ENCODE peak calls at places on chromosomes 12 and 14, in four cellular contexts. L is H9, N is IMR-90, F is H1. U is an unnamed sample.

GRCh38 chr14:102540310-102541028 is 30.9 kb upstream of the ANKRD9 start:
- DNase-seq in L (no peak), N (peak; percentile 4), F (no peak), U (peak; percentile 59)

GRCh38 chr12:105076098-105076497 is 8.2 kb downstream of the ALDH1L2 start:
- DNase-seq in F (no peak), N (peak; percentile 71), L (no peak), U (no peak)

GRCh38 chr12:6535960-6536847 is 1.9 kb downstream of the GAPDH start:
- DNase-seq in L (no peak), F (no peak), N (no peak), U (peak; percentile 12)

GRCh38 chr12:12282761-12283160 is 15.9 kb upstream of the LRP6 start:
- DNase-seq in N (peak; percentile 85), L (no peak), F (no peak), U (peak; percentile 44)

GRCh38 chr12:13229504-13229903 is 33.0 kb downstream of the EMP1 start:
- DNase-seq in N (no peak), L (no peak), F (no peak), U (peak; percentile 52)

GRCh38 chr12:44930972-44931600 is 55.0 kb upstream of the NELL2 start:
- DNase-seq in L (no peak), N (peak; percentile 73), F (no peak), U (peak; percentile 60)

GRCh38 chr12:131845121-131845520 is 16.9 kb downstream of the MMP17 start:
- DNase-seq in F (no peak), L (no peak), N (no peak), U (no peak)

GRCh38 chr14:50040401-50040775 is 76.0 kb downstream of the VCPKMT start:
- DNase-seq in L (no peak), N (peak; percentile 86), F (no peak), U (peak; percentile 55)

GRCh38 chr12:130017571-130018449 is 114.0 kb upstream of the TMEM132D start:
- DNase-seq in N (no peak), L (no peak), F (no peak), U (no peak)

GRCh38 chr12:102513272-102513671 is 32.9 kb upstream of the IGF1 start:
- DNase-seq in F (no peak), L (no peak), N (no peak), U (no peak)

GRCh38 chr12:63319386-63319785 is 168.4 kb upstream of the AVPR1A start:
- DNase-seq in F (no peak), N (no peak), L (no peak), U (peak; percentile 91)

GRCh38 chr14:64303471-64303917 is 9.3 kb upstream of the ESR2 start:
- DNase-seq in L (peak; percentile 49), N (peak; percentile 68), F (no peak), U (peak; percentile 85)

GRCh38 chr12:87227157-87227556 is 802.0 kb downstream of the C12orf50 start:
- DNase-seq in L (no peak), N (peak; percentile 64), F (no peak), U (no peak)

GRCh38 chr12:20415641-20416040 is 47.3 kb downstream of the PDE3A start:
- DNase-seq in L (no peak), N (no peak), F (no peak), U (no peak)

GRCh38 chr14:24353551-24354529 is 14.0 kb upstream of the RIPK3 start:
- DNase-seq in N (peak; percentile 81), F (no peak), L (no peak), U (no peak)

GRCh38 chr12:15278816-15279658 is 43.3 kb upstream of the PTPRO start:
- DNase-seq in L (no peak), N (peak; percentile 3), F (no peak), U (no peak)

GRCh38 chr12:76410371-76410770 is 62.2 kb upstream of the BBS10 start:
- DNase-seq in L (no peak), N (no peak), F (no peak), U (no peak)

DNA sequence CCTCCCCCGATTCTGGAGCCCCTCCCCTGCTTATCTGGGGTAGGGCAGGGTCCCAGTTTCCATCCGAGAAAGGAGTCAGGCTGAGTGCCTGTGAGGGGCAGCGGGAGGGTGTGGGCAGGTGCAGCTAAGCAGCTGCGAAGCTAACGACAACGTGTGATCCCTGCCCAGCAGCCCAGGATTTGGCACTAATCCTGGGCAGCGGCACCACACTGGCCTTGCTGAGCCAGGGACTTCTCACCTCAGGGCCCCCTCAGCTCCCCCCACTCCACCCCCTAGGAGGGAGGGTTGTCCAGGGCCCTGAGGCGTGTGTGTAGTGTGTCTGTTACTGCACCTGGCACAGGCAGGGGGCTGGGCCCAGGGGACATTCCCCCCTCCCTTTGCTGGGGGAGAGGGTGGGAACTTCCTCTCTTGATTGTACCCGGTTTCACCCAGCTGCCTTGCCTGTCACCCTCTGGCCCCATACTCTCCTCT is 1.8 kb downstream of the SMIM41 start:
- DNase-seq in F (no peak), N (no peak), L (no peak), U (no peak)
- H3K27ac ChIP-seq in F (no peak overlapping the region), N (peak overlapping the region; percentile 66), L (no peak overlapping the region), U (no peak overlapping the region)

GRCh38 chr12:123149828-123150272 is 1.0 kb downstream of the PITPNM2 start:
- DNase-seq in N (no peak), F (no peak), L (no peak), U (no peak)
- H3K56ac ChIP-seq in N (no peak overlapping the region), F (no peak overlapping the region), L (no peak overlapping the region), U (peak overlapping the region; percentile 82)

DNA sequence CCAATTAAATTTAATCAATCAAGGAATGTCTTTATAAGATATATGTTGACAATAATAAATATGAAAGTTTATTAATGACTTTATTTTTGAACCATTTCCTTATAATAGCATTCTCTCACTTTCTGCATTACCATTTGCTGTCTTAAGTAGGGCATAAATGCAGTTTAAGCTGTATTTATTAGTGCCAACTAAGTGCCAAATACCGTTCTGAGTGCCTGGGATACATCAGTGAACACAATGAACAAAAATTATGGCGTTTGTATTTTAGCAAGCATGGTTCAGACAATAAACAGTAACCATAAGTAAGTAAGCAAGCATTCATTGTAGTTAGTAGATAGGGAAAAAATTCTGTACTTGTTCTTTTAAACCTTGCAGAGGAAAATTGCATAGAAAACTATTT is 145.8 kb downstream of the FUT8 start:
- DNase-seq in L (no peak), N (no peak), F (no peak), U (no peak)
- H4K5ac ChIP-seq in L (no peak overlapping the region), N (no peak overlapping the region), F (no peak overlapping the region), U (no peak overlapping the region)

GRCh38 chr12:56163533-56164344 is 5.6 kb downstream of the MYL6 start:
- DNase-seq in N (no peak), F (no peak), L (no peak), U (no peak)
- H3K27ac ChIP-seq in N (no peak overlapping the region), F (no peak overlapping the region), L (no peak overlapping the region), U (no peak overlapping the region)

DNA sequence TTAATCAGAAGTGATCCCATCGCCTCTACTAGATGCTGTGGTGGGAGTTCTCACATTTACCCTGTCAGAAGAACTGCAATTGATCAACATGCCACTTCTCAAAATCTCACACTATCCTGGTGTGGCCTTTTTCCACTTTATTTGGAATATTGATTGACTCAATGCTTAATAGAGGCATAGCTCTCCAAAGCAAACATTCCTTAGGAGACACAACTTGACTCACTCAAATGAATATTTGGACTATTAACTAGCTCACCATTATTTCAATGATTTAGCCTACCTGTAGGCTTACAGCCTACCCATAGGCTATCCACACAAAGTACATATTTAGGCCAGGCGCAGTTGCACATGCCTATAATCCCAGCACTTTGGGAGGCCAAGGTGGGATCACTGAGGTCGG is 186.5 kb downstream of the KLHL28 start:
- DNase-seq in N (no peak), F (no peak), L (no peak), U (no peak)
- H3K56ac ChIP-seq in N (no peak overlapping the region), F (no peak overlapping the region), L (no peak overlapping the region), U (no peak overlapping the region)

GRCh38 chr12:110351119-110351518 is 52.4 kb downstream of the ANAPC7 start:
- DNase-seq in N (no peak), L (no peak), F (no peak), U (no peak)
- H4K5ac ChIP-seq in N (no peak overlapping the region), L (no peak overlapping the region), F (no peak overlapping the region), U (no peak overlapping the region)

GRCh38 chr12:71653137-71653536 is 10.5 kb downstream of the ZFC3H1 start:
- DNase-seq in L (no peak), F (no peak), N (no peak), U (no peak)
- H3K27ac ChIP-seq in L (no peak overlapping the region), F (no peak overlapping the region), N (no peak overlapping the region), U (no peak overlapping the region)

GRCh38 chr14:76657404-76657803 is 103.9 kb upstream of the VASH1 start:
- DNase-seq in N (no peak), L (no peak), F (no peak), U (no peak)
- H3K56ac ChIP-seq in N (no peak overlapping the region), L (no peak overlapping the region), F (no peak overlapping the region), U (no peak overlapping the region)

DNA sequence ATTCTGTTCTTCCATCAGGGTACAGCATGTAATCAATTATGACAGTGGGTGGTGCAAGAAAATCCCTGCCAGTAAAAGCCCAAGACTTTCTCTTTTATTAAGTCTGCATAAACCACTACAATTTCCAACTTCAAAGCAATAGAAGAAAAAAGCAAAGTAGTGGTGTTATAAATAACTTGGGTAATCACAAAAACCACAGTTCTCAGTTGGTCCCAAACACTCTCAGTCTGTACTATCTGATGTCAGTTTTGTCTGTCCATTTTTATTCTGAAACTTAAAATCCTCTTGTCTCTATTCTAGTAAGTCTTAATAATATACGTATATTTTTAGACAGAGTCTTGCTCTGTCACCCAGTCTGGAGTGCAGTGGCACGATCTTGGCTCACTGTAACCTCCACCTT is 8.8 kb upstream of the TIGAR start:
- DNase-seq in L (no peak), F (no peak), N (no peak), U (no peak)
- H4K5ac ChIP-seq in L (no peak overlapping the region), F (no peak overlapping the region), N (no peak overlapping the region), U (no peak overlapping the region)

GRCh38 chr12:71009414-71010142 is 89.0 kb upstream of the PTPRR start:
- DNase-seq in F (no peak), N (no peak), L (no peak), U (peak; percentile 39)

GRCh38 chr12:71010143-71010479 is 89.6 kb upstream of the PTPRR start:
- DNase-seq in F (no peak), L (no peak), N (no peak), U (no peak)

GRCh38 chr12:71018682-71019081 is 98.1 kb upstream of the PTPRR start:
- DNase-seq in F (no peak), L (no peak), N (no peak), U (no peak)

GRCh38 chr12:71011261-71011660 is 90.7 kb upstream of the PTPRR start:
- DNase-seq in N (no peak), L (no peak), F (no peak), U (no peak)

DNA sequence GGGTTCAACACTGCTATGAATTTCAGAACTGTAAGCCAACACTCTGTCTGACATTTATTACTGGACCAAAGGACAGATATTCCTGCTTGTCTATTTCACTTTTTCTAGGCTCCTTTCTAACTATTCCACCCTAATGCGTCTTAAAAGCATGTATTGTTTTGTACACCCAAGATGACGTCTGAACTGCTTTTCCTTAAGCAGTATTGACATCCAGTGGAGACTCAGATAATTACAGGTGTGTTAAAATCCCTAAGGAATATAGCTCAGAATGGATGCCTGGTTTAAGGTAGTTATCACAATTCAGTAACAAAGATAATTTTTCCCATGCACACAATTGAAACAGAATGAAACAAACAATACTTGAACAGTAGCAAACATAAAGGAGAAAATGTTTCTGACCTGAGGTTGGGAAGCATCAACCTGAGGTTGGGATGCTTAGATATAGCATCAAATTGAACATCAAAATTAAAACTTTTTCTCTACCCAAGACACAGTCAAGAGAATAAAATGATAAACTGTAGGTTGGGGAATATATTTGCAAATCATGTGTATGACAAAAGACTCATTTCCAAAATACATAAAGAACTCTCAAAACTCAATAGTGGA is 93.7 kb upstream of the PTPRR start:
- DNase-seq in N (peak; percentile 21), L (no peak), F (no peak), U (peak; percentile 64)
- H3K27ac ChIP-seq in N (no peak overlapping the region), L (no peak overlapping the region), F (no peak overlapping the region), U (no peak overlapping the region)